ENCODE peak calls at places on chromosomes 5 and 9, in six cellular contexts. T, K, W, G, F and H are unnamed samples.

GRCh38 chr9:133882849-133883248 is 109.3 kb downstream of the VAV2 start:
- DNase-seq in G (no peak), W (no peak), F (no peak), K (no peak), T (no peak), H (no peak)

GRCh38 chr9:129071526-129072131 is 9.3 kb upstream of the DOLPP1 start:
- DNase-seq in W (peak), K (peak), T (no peak), G (no peak), F (no peak), H (no peak)

GRCh38 chr5:112554089-112554977 is 135.3 kb upstream of the EPB41L4A start:
- DNase-seq in K (no peak), T (peak), W (no peak), G (no peak), F (no peak), H (no peak)

GRCh38 chr5:179265529-179266290 is 79.6 kb downstream of the ADAMTS2 start:
- DNase-seq in F (no peak), T (no peak), G (peak), K (no peak), W (no peak), H (no peak)

GRCh38 chr9:95073042-95073607 is 244.4 kb downstream of the FANCC start:
- DNase-seq in G (no peak), W (no peak), F (no peak), T (no peak), K (no peak), H (no peak)

GRCh38 chr9:25724424-25724823 is 46.2 kb upstream of the TUSC1 start:
- DNase-seq in F (no peak), T (no peak), K (no peak), G (peak), W (no peak), H (peak)

GRCh38 chr5:62732677-62733121 is 154.1 kb downstream of the LRRC70 start:
- DNase-seq in T (peak), K (no peak), F (peak), W (no peak), G (no peak), H (no peak)

GRCh38 chr5:180522350-180522749 is 28.2 kb downstream of the CNOT6 start:
- DNase-seq in K (no peak), T (no peak), F (no peak), W (no peak), G (no peak), H (no peak)

GRCh38 chr9:4750021-4750673 is 9.1 kb upstream of the AK3 start:
- DNase-seq in K (no peak), G (peak), T (peak), F (peak), W (no peak), H (peak)

GRCh38 chr5:61234019-61234418 is 71.8 kb upstream of the SMIM15 start:
- DNase-seq in K (no peak), T (no peak), F (no peak), G (no peak), W (no peak), H (no peak)

GRCh38 chr9:129386812-129387177 is 208.7 kb upstream of the IER5L start:
- DNase-seq in T (no peak), W (no peak), G (no peak), F (no peak), K (no peak), H (no peak)

GRCh38 chr9:18499987-18500386 is 26.0 kb downstream of the ADAMTSL1 start:
- DNase-seq in K (no peak), G (peak), F (peak), W (no peak), T (no peak), H (no peak)

GRCh38 chr5:150783422-150783928 is 4.9 kb downstream of the SMIM3 start:
- DNase-seq in W (peak), K (peak), G (peak), F (peak), T (peak), H (no peak)

GRCh38 chr5:166165600-166165999 is 2125.8 kb upstream of the WWC1 start:
- DNase-seq in G (peak), K (no peak), W (no peak), F (peak), T (peak), H (no peak)

GRCh38 chr5:69415584-69415958 is 655 bp downstream of the MARVELD2 start:
- DNase-seq in G (no peak), K (no peak), F (peak), T (peak), W (no peak), H (no peak)

GRCh38 chr5:1763548-1763911 is 36.1 kb downstream of the MRPL36 start:
- DNase-seq in T (peak), G (peak), W (peak), K (peak), F (no peak), H (peak)

GRCh38 chr5:32193591-32193990 is 19.5 kb upstream of the GOLPH3 start:
- DNase-seq in W (no peak), T (peak), F (peak), K (no peak), G (peak), H (peak)